ENCODE peak calls at places on chromosomes 2 and 18, in six cellular contexts. O is left lung; F is amniotic stem cell; L is HT-29; K is glutamatergic neuron; P is stimulated activated CD4-positive, alpha-beta T cell treated with anti-CD3 and anti-CD28 coated beads, Interleukin-4, amount 100 ng/mL, for 4 hours. I is an unnamed sample.

GRCh38 chr2:74959106-74959751 is 786 bp downstream of the POLE4 start:
- DNase-seq in K (no peak), P (no peak), F (no peak), L (no peak), O (peak; percentile 24), I (no peak)

GRCh38 chr2:193276069-193276468 is 1081.3 kb upstream of the TMEFF2 start:
- DNase-seq in K (no peak), L (no peak), F (no peak), O (no peak), P (no peak), I (no peak)

GRCh38 chr2:69957970-69958369 is 3.5 kb downstream of the ASPRV1 start:
- DNase-seq in F (no peak), O (no peak), L (no peak), K (no peak), P (no peak), I (no peak)

GRCh38 chr2:62065243-62065642 is 130.7 kb upstream of the B3GNT2 start:
- DNase-seq in L (no peak), K (no peak), P (no peak), F (no peak), O (no peak), I (no peak)

GRCh38 chr2:55107428-55107827 is 57.2 kb upstream of the RTN4 start:
- DNase-seq in K (no peak), O (no peak), F (no peak), P (no peak), L (no peak), I (no peak)

GRCh38 chr2:124328397-124328796 is 303.3 kb downstream of the CNTNAP5 start:
- DNase-seq in P (no peak), O (no peak), F (no peak), L (no peak), K (no peak), I (no peak)

GRCh38 chr18:79851981-79852380 is 54.2 kb downstream of the KCNG2 start:
- DNase-seq in K (no peak), O (peak; percentile 72), F (no peak), L (no peak), P (no peak), I (no peak)

GRCh38 chr2:101985101-101985792 is 6.5 kb upstream of the IL1R2 start:
- DNase-seq in K (no peak), F (no peak), P (no peak), L (no peak), O (no peak), I (no peak)

GRCh38 chr2:176911-177310 is 86.9 kb downstream of the SH3YL1 start:
- DNase-seq in P (no peak), L (no peak), F (no peak), K (no peak), O (no peak), I (no peak)

GRCh38 chr2:232592687-232593407 is 40.6 kb upstream of the EFHD1 start:
- DNase-seq in O (no peak), K (no peak), P (no peak), L (peak; percentile 82), F (peak; percentile 1), I (no peak)

GRCh38 chr18:59918320-59918755 is 18.5 kb downstream of the PMAIP1 start:
- DNase-seq in F (peak; percentile 44), K (peak; percentile 33), P (no peak), O (peak; percentile 87), L (no peak), I (no peak)

GRCh38 chr2:182897137-182897536 is 30.7 kb upstream of the FRZB start:
- DNase-seq in O (no peak), L (no peak), K (no peak), P (no peak), F (no peak), I (peak; percentile 59)

GRCh38 chr2:232535761-232536530 is 3.5 kb upstream of the CHRNG start:
- DNase-seq in K (no peak), O (no peak), P (no peak), F (no peak), L (no peak), I (no peak)

GRCh38 chr2:65656152-65656718 is 223.8 kb upstream of the SPRED2 start:
- DNase-seq in P (no peak), K (no peak), O (no peak), L (no peak), F (no peak), I (no peak)

GRCh38 chr2:196218109-196218508 is 46.7 kb upstream of the STK17B start:
- DNase-seq in L (no peak), K (no peak), O (no peak), F (no peak), P (no peak), I (no peak)

GRCh38 chr2:30979822-30980245 is 158.4 kb downstream of the GALNT14 start:
- DNase-seq in F (peak; percentile 79), P (no peak), L (peak; percentile 5), K (no peak), O (no peak), I (no peak)

GRCh38 chr2:239322414-239323086 is 78.3 kb downstream of the HDAC4 start:
- DNase-seq in K (no peak), F (no peak), P (no peak), O (no peak), L (no peak), I (no peak)

GRCh38 chr2:26668041-26668440 is 24.5 kb upstream of the KCNK3 start:
- DNase-seq in P (no peak), F (no peak), K (no peak), L (no peak), O (no peak), I (no peak)

GRCh38 chr2:42340938-42341636 is 19.9 kb downstream of the COX7A2L start:
- DNase-seq in F (no peak), O (no peak), K (no peak), L (no peak), P (no peak), I (no peak)